ENCODE peak calls at places on chromosomes 1 and 21, in five cellular contexts. O is fibroblast of pulmonary artery, D is heart right ventricle, S is endothelial cell, W is tibial nerve. F is an unnamed sample.

GRCh38 chr1:109396971-109397370 is 747 bp downstream of the SORT1 start:
- DNase-seq in D (no peak), O (no peak), S (peak; percentile 6), W (no peak), F (no peak)

GRCh38 chr1:230857077-230857476 is 11.2 kb downstream of the C1orf198 start:
- DNase-seq in S (no peak), D (no peak), W (no peak), O (no peak), F (no peak)

GRCh38 chr1:225477296-225477911 is 49.6 kb upstream of the LBR start:
- DNase-seq in W (no peak), D (no peak), S (no peak), O (no peak), F (no peak)

GRCh38 chr1:243526180-243526579 is 270.3 kb downstream of the SDCCAG8 start:
- DNase-seq in S (no peak), D (no peak), W (no peak), O (no peak), F (no peak)

GRCh38 chr1:44354268-44354839 is 703 bp downstream of the ERI3 start:
- DNase-seq in S (no peak), D (no peak), O (peak; percentile 20), W (no peak), F (no peak)

GRCh38 chr21:16535100-16535418 is 805.3 kb downstream of the USP25 start:
- DNase-seq in D (peak; percentile 68), S (no peak), O (peak; percentile 97), W (peak; percentile 74), F (peak; percentile 94)

GRCh38 chr21:28066051-28066450 is 926.6 kb downstream of the LTN1 start:
- DNase-seq in O (no peak), D (no peak), W (no peak), S (no peak), F (no peak)

GRCh38 chr1:156492013-156492590 is 8.5 kb downstream of the MEF2D start:
- DNase-seq in S (no peak), W (no peak), O (no peak), D (no peak), F (no peak)

GRCh38 chr1:204102029-204102611 is 29.2 kb downstream of the SOX13 start:
- DNase-seq in W (no peak), O (no peak), S (no peak), D (no peak), F (no peak)

GRCh38 chr1:144101397-144102050 is 129.7 kb upstream of the FAM72C start:
- DNase-seq in W (peak; percentile 16), O (no peak), S (peak; percentile 4), D (peak; percentile 17), F (peak; percentile 92)

GRCh38 chr21:38664821-38665220 is 140.9 kb upstream of the ETS2 start:
- DNase-seq in W (no peak), O (no peak), D (no peak), S (no peak), F (no peak)

GRCh38 chr1:219710529-219711194 is 97.8 kb upstream of the ZC3H11B start:
- DNase-seq in D (no peak), S (no peak), O (peak; percentile 58), W (no peak), F (no peak)

GRCh38 chr1:187816646-187817045 is 987.9 kb downstream of the PLA2G4A start:
- DNase-seq in S (no peak), O (no peak), W (no peak), D (no peak), F (no peak)

GRCh38 chr1:187819081-187819480 is 990.3 kb downstream of the PLA2G4A start:
- DNase-seq in S (no peak), D (no peak), O (no peak), W (no peak), F (no peak)

DNA sequence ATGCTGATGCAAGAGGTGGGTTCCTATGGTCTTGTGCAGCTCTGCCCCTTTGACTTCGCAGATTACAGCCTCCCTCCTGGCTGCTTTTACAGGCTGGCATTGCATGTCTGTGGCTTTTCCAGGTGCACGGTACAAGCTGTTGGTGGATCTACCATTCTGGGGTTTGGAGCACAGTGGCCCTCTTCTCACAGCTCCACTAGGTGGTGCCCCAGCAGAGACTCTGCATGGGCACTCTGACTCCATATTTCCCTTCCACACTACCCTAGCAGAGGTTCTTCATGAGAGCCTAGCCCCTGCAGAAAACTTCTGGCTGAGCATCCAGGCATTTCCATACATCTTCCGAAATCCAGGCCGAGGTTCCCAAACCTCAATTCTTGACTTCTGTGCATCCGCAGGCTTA is 989.0 kb downstream of the PLA2G4A start:
- DNase-seq in O (no peak), W (no peak), S (no peak), D (no peak), F (no peak)
- TF ChIP-seq CTCF in O (no peak), W (no peak), S (no peak), D (no peak), F (no peak)

DNA sequence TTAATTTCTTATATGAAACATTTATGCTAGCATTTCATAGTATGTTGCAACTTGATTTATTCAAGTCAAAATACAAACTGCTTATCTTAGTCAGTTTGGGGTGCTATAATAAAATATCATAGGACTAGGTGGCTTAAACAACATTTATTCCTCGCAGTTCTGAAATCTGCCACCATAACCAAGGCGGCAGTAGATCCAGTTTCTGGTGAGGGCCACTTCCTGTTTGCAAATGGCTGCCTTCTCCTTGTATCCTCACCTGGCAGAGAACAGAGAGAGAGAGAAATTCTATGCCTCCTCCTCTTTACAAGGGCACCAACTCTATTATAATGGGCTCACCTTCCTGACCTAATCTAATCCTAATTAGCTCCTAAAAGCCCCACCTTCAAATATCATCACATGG is 76.1 kb upstream of the RGS2 start:
- DNase-seq in O (no peak), W (no peak), S (no peak), D (no peak), F (no peak)
- TF ChIP-seq CTCF in O (peak; percentile 6), W (no peak), S (peak; percentile 42), D (no peak), F (no peak)

DNA sequence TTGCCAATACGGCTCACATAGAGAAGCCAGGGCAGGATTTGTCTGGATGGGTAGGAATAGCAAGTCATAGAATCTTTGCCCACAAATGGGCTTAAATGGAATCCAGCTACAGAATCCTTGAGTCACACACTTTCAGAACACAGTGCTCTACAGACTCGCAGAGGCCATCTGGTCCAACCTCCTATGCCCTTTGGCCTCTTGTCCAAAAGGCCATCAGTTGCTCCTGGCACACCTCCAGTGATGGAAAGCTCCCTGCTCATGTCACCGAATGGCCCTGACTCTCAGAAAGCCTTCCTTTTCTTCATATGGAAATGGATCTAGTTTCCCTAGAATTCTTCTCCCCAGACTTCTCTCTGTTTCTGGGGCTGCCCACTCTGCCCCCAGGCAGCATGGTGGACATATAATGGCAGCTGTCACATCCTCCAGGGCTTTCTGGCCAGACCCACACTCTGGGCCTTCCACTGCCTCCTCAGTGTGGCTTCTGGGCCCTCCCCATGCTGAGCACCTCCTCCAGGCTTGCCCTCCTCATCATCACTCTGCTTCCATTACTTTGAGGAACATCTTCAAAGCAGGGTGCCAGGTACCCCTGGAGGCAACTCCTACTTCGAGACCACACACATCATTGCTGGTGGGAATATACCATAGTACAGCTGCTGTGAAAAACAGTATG is 33.6 kb upstream of the TRABD2B start:
- DNase-seq in O (no peak), S (no peak), W (no peak), D (no peak), F (no peak)
- TF ChIP-seq CTCF in O (no peak), S (no peak), W (no peak), D (no peak), F (no peak)

GRCh38 chr1:174963547-174964125 is 36.1 kb upstream of the CACYBP start:
- DNase-seq in O (no peak), S (no peak), D (no peak), W (no peak), F (no peak)

GRCh38 chr1:174967845-174968705 is 31.7 kb upstream of the CACYBP start:
- DNase-seq in D (no peak), S (no peak), W (no peak), O (no peak), F (no peak)

GRCh38 chr1:174964261-174964984 is 35.3 kb upstream of the CACYBP start:
- DNase-seq in O (peak; percentile 62), W (no peak), D (no peak), S (no peak), F (no peak)

GRCh38 chr1:174965006-174965971 is 34.5 kb upstream of the CACYBP start:
- DNase-seq in O (no peak), D (no peak), S (no peak), W (no peak), F (no peak)

DNA sequence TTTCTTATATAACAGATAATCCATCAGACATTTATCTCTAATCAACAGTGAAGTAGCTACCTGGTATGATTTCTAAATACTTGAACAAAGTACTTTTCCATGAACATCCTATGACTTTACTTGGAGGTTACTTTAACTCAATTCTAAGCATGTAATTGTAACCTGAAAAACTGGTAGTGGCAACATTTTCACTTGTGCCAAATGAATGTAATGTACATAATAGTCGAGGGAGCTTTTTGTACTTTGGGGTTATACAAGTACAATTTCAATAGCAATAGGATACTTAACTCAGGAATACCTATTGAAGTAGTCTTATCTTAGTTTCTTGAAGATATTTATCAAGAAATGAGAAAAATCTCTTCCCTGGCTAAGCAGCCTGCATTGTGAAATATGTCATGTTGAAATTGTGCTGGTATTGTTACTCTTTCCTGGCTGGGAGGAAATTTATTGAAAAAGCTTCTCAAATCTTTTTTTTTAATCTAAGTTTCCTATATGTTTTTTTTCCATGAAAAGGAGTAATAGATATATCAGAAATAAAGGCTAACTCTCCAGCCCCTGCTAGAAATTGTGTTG is 33.7 kb upstream of the CACYBP start:
- DNase-seq in O (peak; percentile 54), W (no peak), D (no peak), S (no peak), F (no peak)
- TF ChIP-seq CTCF in O (no peak), W (no peak), D (no peak), S (no peak), F (no peak)

GRCh38 chr1:15275921-15276683 is 29.1 kb downstream of the FHAD1 start:
- DNase-seq in D (no peak), W (no peak), S (no peak), O (no peak), F (peak; percentile 91)

GRCh38 chr1:15273274-15273673 is 26.3 kb downstream of the FHAD1 start:
- DNase-seq in O (no peak), S (no peak), D (no peak), W (no peak), F (peak; percentile 19)

GRCh38 chr1:15271196-15271595 is 24.2 kb downstream of the FHAD1 start:
- DNase-seq in D (no peak), S (no peak), O (no peak), W (no peak), F (no peak)

GRCh38 chr1:15272782-15273127 is 25.7 kb downstream of the FHAD1 start:
- DNase-seq in W (no peak), D (no peak), O (no peak), S (no peak), F (no peak)

DNA sequence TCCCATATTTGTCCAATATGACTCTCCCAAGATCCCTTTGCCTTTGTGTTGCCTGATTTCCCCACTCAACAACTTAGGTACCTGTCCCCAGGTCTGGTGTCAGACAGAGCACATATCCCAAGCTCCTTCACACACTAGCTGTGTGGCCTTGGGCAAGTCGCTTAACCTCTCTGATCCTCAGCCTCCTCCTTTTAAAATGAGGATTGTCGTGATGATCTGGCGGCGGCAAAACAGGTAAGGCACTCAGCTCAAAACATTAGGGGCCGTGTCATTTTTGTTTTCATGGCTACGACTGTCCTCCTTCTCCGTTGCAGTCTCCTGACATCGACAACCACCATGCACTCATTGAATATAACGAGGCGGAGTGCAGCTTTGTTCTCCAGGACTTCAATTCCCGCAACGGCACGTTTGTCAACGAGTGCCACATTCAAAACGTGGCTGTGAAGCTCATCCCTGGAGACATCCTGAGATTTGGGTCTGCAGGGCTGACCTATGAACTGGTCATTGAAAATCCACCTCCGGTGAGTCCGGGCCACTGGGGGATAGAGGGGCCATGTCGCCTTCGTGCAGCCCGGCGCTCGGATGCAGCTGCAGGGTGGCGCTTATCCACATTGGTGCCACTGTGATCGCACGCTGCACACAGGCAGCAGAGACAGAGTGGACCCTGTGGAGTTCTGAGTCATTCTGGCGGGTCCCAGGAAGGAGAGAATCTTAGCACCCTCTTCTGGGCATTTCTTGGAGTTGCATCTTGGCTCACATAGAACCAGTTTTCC is 25.2 kb downstream of the FHAD1 start:
- DNase-seq in O (peak; percentile 81), S (peak; percentile 65), D (no peak), W (no peak), F (no peak)
- TF ChIP-seq CTCF in O (peak; percentile 81), S (peak; percentile 65), D (peak; percentile 57), W (peak; percentile 52), F (peak; percentile 86)